ENCODE peak calls at places on chromosome X, in six cellular contexts. One of them, this sample, is unnamed.

GRCh38 chrX:1178580-1179057 is 33.8 kb downstream of the CRLF2 start:
- DNase-seq in astrocyte of the spinal cord: no peak
- DNase-seq in hypothalamus: no peak
- DNase-seq in activated naive CD8-positive, alpha-beta T cell treated with anti-CD3 and anti-CD28 coated beads for 36 hours: no peak
- DNase-seq in T-cell: no peak
- DNase-seq in naive thymus-derived CD8-positive, alpha-beta T cell: peak
- DNase-seq in this sample: no peak

GRCh38 chrX:68942141-68942540 is 113.3 kb downstream of the EFNB1 start:
- DNase-seq in activated naive CD8-positive, alpha-beta T cell treated with anti-CD3 and anti-CD28 coated beads for 36 hours: no peak
- DNase-seq in astrocyte of the spinal cord: no peak
- DNase-seq in hypothalamus: no peak
- DNase-seq in T-cell: no peak
- DNase-seq in naive thymus-derived CD8-positive, alpha-beta T cell: no peak
- DNase-seq in this sample: no peak

GRCh38 chrX:38987135-38987780 is 186.0 kb downstream of the MID1IP1 start:
- DNase-seq in T-cell: no peak
- DNase-seq in activated naive CD8-positive, alpha-beta T cell treated with anti-CD3 and anti-CD28 coated beads for 36 hours: no peak
- DNase-seq in hypothalamus: no peak
- DNase-seq in naive thymus-derived CD8-positive, alpha-beta T cell: no peak
- DNase-seq in astrocyte of the spinal cord: no peak
- DNase-seq in this sample: no peak

GRCh38 chrX:125444659-125445058 is 125.0 kb downstream of the TEX13C start:
- DNase-seq in hypothalamus: no peak
- DNase-seq in activated naive CD8-positive, alpha-beta T cell treated with anti-CD3 and anti-CD28 coated beads for 36 hours: no peak
- DNase-seq in naive thymus-derived CD8-positive, alpha-beta T cell: no peak
- DNase-seq in astrocyte of the spinal cord: no peak
- DNase-seq in T-cell: no peak
- DNase-seq in this sample: no peak

GRCh38 chrX:153672531-153673397 is 849 bp downstream of the PNCK start:
- DNase-seq in hypothalamus: no peak
- DNase-seq in naive thymus-derived CD8-positive, alpha-beta T cell: no peak
- DNase-seq in T-cell: no peak
- DNase-seq in activated naive CD8-positive, alpha-beta T cell treated with anti-CD3 and anti-CD28 coated beads for 36 hours: no peak
- DNase-seq in astrocyte of the spinal cord: no peak
- DNase-seq in this sample: no peak

GRCh38 chrX:123171781-123172180 is 12.3 kb upstream of the GRIA3 start:
- DNase-seq in astrocyte of the spinal cord: peak
- DNase-seq in activated naive CD8-positive, alpha-beta T cell treated with anti-CD3 and anti-CD28 coated beads for 36 hours: no peak
- DNase-seq in naive thymus-derived CD8-positive, alpha-beta T cell: no peak
- DNase-seq in hypothalamus: no peak
- DNase-seq in T-cell: no peak
- DNase-seq in this sample: no peak

GRCh38 chrX:16653424-16653823 is 3.5 kb downstream of the S100G start:
- DNase-seq in activated naive CD8-positive, alpha-beta T cell treated with anti-CD3 and anti-CD28 coated beads for 36 hours: no peak
- DNase-seq in naive thymus-derived CD8-positive, alpha-beta T cell: no peak
- DNase-seq in astrocyte of the spinal cord: no peak
- DNase-seq in T-cell: no peak
- DNase-seq in hypothalamus: no peak
- DNase-seq in this sample: no peak

GRCh38 chrX:72016881-72017783 is 106.5 kb downstream of the NHSL2 start:
- DNase-seq in activated naive CD8-positive, alpha-beta T cell treated with anti-CD3 and anti-CD28 coated beads for 36 hours: no peak
- DNase-seq in naive thymus-derived CD8-positive, alpha-beta T cell: no peak
- DNase-seq in hypothalamus: no peak
- DNase-seq in astrocyte of the spinal cord: no peak
- DNase-seq in T-cell: no peak
- DNase-seq in this sample: no peak

GRCh38 chrX:109577055-109577454 is 40.4 kb downstream of the NXT2 start:
- DNase-seq in activated naive CD8-positive, alpha-beta T cell treated with anti-CD3 and anti-CD28 coated beads for 36 hours: no peak
- DNase-seq in naive thymus-derived CD8-positive, alpha-beta T cell: no peak
- DNase-seq in hypothalamus: no peak
- DNase-seq in astrocyte of the spinal cord: no peak
- DNase-seq in T-cell: no peak
- DNase-seq in this sample: no peak

GRCh38 chrX:152845618-152846240 is 14.9 kb downstream of the NSDHL start:
- DNase-seq in activated naive CD8-positive, alpha-beta T cell treated with anti-CD3 and anti-CD28 coated beads for 36 hours: no peak
- DNase-seq in astrocyte of the spinal cord: no peak
- DNase-seq in hypothalamus: no peak
- DNase-seq in T-cell: no peak
- DNase-seq in naive thymus-derived CD8-positive, alpha-beta T cell: no peak
- DNase-seq in this sample: no peak

GRCh38 chrX:70755850-70756249 is 152.7 kb downstream of the TEX11 start:
- DNase-seq in astrocyte of the spinal cord: no peak
- DNase-seq in naive thymus-derived CD8-positive, alpha-beta T cell: peak
- DNase-seq in activated naive CD8-positive, alpha-beta T cell treated with anti-CD3 and anti-CD28 coated beads for 36 hours: peak
- DNase-seq in T-cell: peak
- DNase-seq in hypothalamus: no peak
- DNase-seq in this sample: no peak

GRCh38 chrX:1400049-1400448 is 8.1 kb upstream of the SLC25A6 start:
- DNase-seq in T-cell: no peak
- DNase-seq in activated naive CD8-positive, alpha-beta T cell treated with anti-CD3 and anti-CD28 coated beads for 36 hours: no peak
- DNase-seq in astrocyte of the spinal cord: no peak
- DNase-seq in naive thymus-derived CD8-positive, alpha-beta T cell: no peak
- DNase-seq in hypothalamus: no peak
- DNase-seq in this sample: no peak

GRCh38 chrX:14032383-14032782 is 2.7 kb upstream of the GEMIN8 start:
- DNase-seq in activated naive CD8-positive, alpha-beta T cell treated with anti-CD3 and anti-CD28 coated beads for 36 hours: peak
- DNase-seq in astrocyte of the spinal cord: peak
- DNase-seq in T-cell: no peak
- DNase-seq in naive thymus-derived CD8-positive, alpha-beta T cell: peak
- DNase-seq in hypothalamus: peak
- DNase-seq in this sample: no peak

GRCh38 chrX:23008431-23009099 is 8.8 kb downstream of the DDX53 start:
- DNase-seq in hypothalamus: no peak
- DNase-seq in astrocyte of the spinal cord: peak
- DNase-seq in T-cell: no peak
- DNase-seq in naive thymus-derived CD8-positive, alpha-beta T cell: no peak
- DNase-seq in activated naive CD8-positive, alpha-beta T cell treated with anti-CD3 and anti-CD28 coated beads for 36 hours: no peak
- DNase-seq in this sample: no peak

GRCh38 chrX:70481424-70481823 is 36.8 kb downstream of the DLG3 start:
- DNase-seq in activated naive CD8-positive, alpha-beta T cell treated with anti-CD3 and anti-CD28 coated beads for 36 hours: no peak
- DNase-seq in hypothalamus: no peak
- DNase-seq in naive thymus-derived CD8-positive, alpha-beta T cell: no peak
- DNase-seq in T-cell: no peak
- DNase-seq in astrocyte of the spinal cord: no peak
- DNase-seq in this sample: no peak

GRCh38 chrX:2614911-2615310 is 76.2 kb upstream of the CD99 start:
- DNase-seq in naive thymus-derived CD8-positive, alpha-beta T cell: no peak
- DNase-seq in activated naive CD8-positive, alpha-beta T cell treated with anti-CD3 and anti-CD28 coated beads for 36 hours: no peak
- DNase-seq in astrocyte of the spinal cord: peak
- DNase-seq in T-cell: no peak
- DNase-seq in hypothalamus: no peak
- DNase-seq in this sample: no peak

GRCh38 chrX:143121471-143121870 is 95.7 kb downstream of the SPANXN4 start:
- DNase-seq in naive thymus-derived CD8-positive, alpha-beta T cell: no peak
- DNase-seq in activated naive CD8-positive, alpha-beta T cell treated with anti-CD3 and anti-CD28 coated beads for 36 hours: no peak
- DNase-seq in astrocyte of the spinal cord: no peak
- DNase-seq in T-cell: no peak
- DNase-seq in hypothalamus: no peak
- DNase-seq in this sample: no peak

GRCh38 chrX:17472424-17472823 is 97.4 kb downstream of the NHS start:
- DNase-seq in naive thymus-derived CD8-positive, alpha-beta T cell: no peak
- DNase-seq in hypothalamus: no peak
- DNase-seq in activated naive CD8-positive, alpha-beta T cell treated with anti-CD3 and anti-CD28 coated beads for 36 hours: no peak
- DNase-seq in astrocyte of the spinal cord: no peak
- DNase-seq in T-cell: no peak
- DNase-seq in this sample: no peak

GRCh38 chrX:129738466-129739308 is at the start of gene XPNPEP2:
- DNase-seq in naive thymus-derived CD8-positive, alpha-beta T cell: no peak
- DNase-seq in hypothalamus: no peak
- DNase-seq in activated naive CD8-positive, alpha-beta T cell treated with anti-CD3 and anti-CD28 coated beads for 36 hours: no peak
- DNase-seq in T-cell: no peak
- DNase-seq in astrocyte of the spinal cord: no peak
- DNase-seq in this sample: no peak

GRCh38 chrX:53474707-53475106 is 40.5 kb upstream of the HSD17B10 start:
- DNase-seq in naive thymus-derived CD8-positive, alpha-beta T cell: no peak
- DNase-seq in activated naive CD8-positive, alpha-beta T cell treated with anti-CD3 and anti-CD28 coated beads for 36 hours: no peak
- DNase-seq in T-cell: no peak
- DNase-seq in hypothalamus: no peak
- DNase-seq in astrocyte of the spinal cord: no peak
- DNase-seq in this sample: no peak

GRCh38 chrX:130393451-130394074 is 8.1 kb upstream of the GPR119 start:
- DNase-seq in astrocyte of the spinal cord: peak
- DNase-seq in activated naive CD8-positive, alpha-beta T cell treated with anti-CD3 and anti-CD28 coated beads for 36 hours: no peak
- DNase-seq in naive thymus-derived CD8-positive, alpha-beta T cell: no peak
- DNase-seq in T-cell: no peak
- DNase-seq in hypothalamus: peak
- DNase-seq in this sample: no peak

GRCh38 chrX:72271812-72272211 is 5.2 kb downstream of the RPS4X start:
- DNase-seq in hypothalamus: no peak
- DNase-seq in astrocyte of the spinal cord: no peak
- DNase-seq in T-cell: no peak
- DNase-seq in activated naive CD8-positive, alpha-beta T cell treated with anti-CD3 and anti-CD28 coated beads for 36 hours: no peak
- DNase-seq in naive thymus-derived CD8-positive, alpha-beta T cell: no peak
- DNase-seq in this sample: peak

GRCh38 chrX:16885628-16886027 is 15.5 kb upstream of the RBBP7 start:
- DNase-seq in activated naive CD8-positive, alpha-beta T cell treated with anti-CD3 and anti-CD28 coated beads for 36 hours: no peak
- DNase-seq in hypothalamus: no peak
- DNase-seq in naive thymus-derived CD8-positive, alpha-beta T cell: no peak
- DNase-seq in astrocyte of the spinal cord: no peak
- DNase-seq in T-cell: no peak
- DNase-seq in this sample: no peak

GRCh38 chrX:109463729-109464128 is 18.2 kb downstream of the GUCY2F start:
- DNase-seq in astrocyte of the spinal cord: no peak
- DNase-seq in activated naive CD8-positive, alpha-beta T cell treated with anti-CD3 and anti-CD28 coated beads for 36 hours: no peak
- DNase-seq in T-cell: no peak
- DNase-seq in naive thymus-derived CD8-positive, alpha-beta T cell: no peak
- DNase-seq in hypothalamus: no peak
- DNase-seq in this sample: no peak

GRCh38 chrX:46574941-46575381 is 1.4 kb downstream of the CHST7 start:
- DNase-seq in T-cell: peak
- DNase-seq in hypothalamus: no peak
- DNase-seq in activated naive CD8-positive, alpha-beta T cell treated with anti-CD3 and anti-CD28 coated beads for 36 hours: peak
- DNase-seq in naive thymus-derived CD8-positive, alpha-beta T cell: peak
- DNase-seq in astrocyte of the spinal cord: no peak
- DNase-seq in this sample: no peak

GRCh38 chrX:103733017-103733416 is 22.3 kb downstream of the TMEM31 start:
- DNase-seq in activated naive CD8-positive, alpha-beta T cell treated with anti-CD3 and anti-CD28 coated beads for 36 hours: no peak
- DNase-seq in hypothalamus: no peak
- DNase-seq in astrocyte of the spinal cord: no peak
- DNase-seq in T-cell: no peak
- DNase-seq in naive thymus-derived CD8-positive, alpha-beta T cell: no peak
- DNase-seq in this sample: no peak

GRCh38 chrX:45765726-45766125 is 565.0 kb upstream of the DIPK2B start:
- DNase-seq in activated naive CD8-positive, alpha-beta T cell treated with anti-CD3 and anti-CD28 coated beads for 36 hours: no peak
- DNase-seq in hypothalamus: no peak
- DNase-seq in T-cell: no peak
- DNase-seq in astrocyte of the spinal cord: peak
- DNase-seq in naive thymus-derived CD8-positive, alpha-beta T cell: no peak
- DNase-seq in this sample: no peak

GRCh38 chrX:100874240-100874798 is at the start of gene NOX1:
- DNase-seq in astrocyte of the spinal cord: no peak
- DNase-seq in naive thymus-derived CD8-positive, alpha-beta T cell: no peak
- DNase-seq in activated naive CD8-positive, alpha-beta T cell treated with anti-CD3 and anti-CD28 coated beads for 36 hours: no peak
- DNase-seq in T-cell: no peak
- DNase-seq in hypothalamus: no peak
- DNase-seq in this sample: no peak